ENCODE peak calls at places on chromosomes 1 and 21, in eight cellular contexts. T is heart right ventricle; L is left ventricle myocardium inferior; S is Panc1; X is bronchial epithelial cell; Z is CD8-positive, alpha-beta T cell; Q is sigmoid colon; O is upper lobe of right lung. R is an unnamed sample.

GRCh38 chr21:35156293-35156976 is 107.3 kb upstream of the RUNX1 start:
- DNase-seq in S (no peak), X (no peak), Z (no peak), T (no peak), L (no peak), Q (no peak), O (no peak), R (no peak)

GRCh38 chr1:20552728-20553571 is 577 bp downstream of the FAM43B start:
- DNase-seq in Q (no peak), O (no peak), Z (no peak), T (peak), L (no peak), X (no peak), S (no peak), R (no peak)

GRCh38 chr21:36854391-36854790 is 112.1 kb downstream of the HLCS start:
- DNase-seq in Z (no peak), X (peak), S (no peak), T (no peak), Q (no peak), O (no peak), L (no peak), R (no peak)

GRCh38 chr1:21899972-21900371 is 37.1 kb downstream of the HSPG2 start:
- DNase-seq in Q (no peak), S (no peak), Z (no peak), X (no peak), L (peak), T (no peak), O (no peak), R (no peak)

GRCh38 chr21:35163381-35163780 is 114.3 kb upstream of the RUNX1 start:
- DNase-seq in X (peak), T (no peak), Q (no peak), L (no peak), Z (no peak), O (no peak), S (no peak), R (no peak)

GRCh38 chr1:36534711-36535412 is 52.1 kb upstream of the CSF3R start:
- DNase-seq in T (no peak), O (no peak), L (no peak), X (no peak), Q (peak), Z (no peak), S (no peak), R (no peak)

GRCh38 chr1:228792601-228793000 is 57.3 kb downstream of the RHOU start:
- DNase-seq in Q (no peak), X (no peak), L (no peak), Z (no peak), T (no peak), O (no peak), S (no peak), R (no peak)

GRCh38 chr1:48750089-48750488 is 26.6 kb downstream of the BEND5 start:
- DNase-seq in Z (no peak), S (no peak), T (no peak), Q (no peak), L (no peak), O (no peak), X (no peak), R (no peak)

GRCh38 chr1:170461362-170461761 is 70.6 kb upstream of the GORAB start:
- DNase-seq in T (no peak), S (no peak), X (no peak), Z (no peak), O (no peak), L (no peak), Q (no peak), R (no peak)

GRCh38 chr1:8742022-8742924 is 75.2 kb downstream of the RERE start:
- DNase-seq in O (no peak), Z (no peak), Q (no peak), X (no peak), T (no peak), S (no peak), L (no peak), R (no peak)

GRCh38 chr1:65467536-65467935 is 47.1 kb downstream of the LEPR start:
- DNase-seq in S (peak), Q (no peak), L (no peak), X (peak), T (no peak), Z (no peak), O (no peak), R (no peak)

GRCh38 chr1:153968000-153968363 is 280 bp downstream of the CREB3L4 start:
- DNase-seq in T (no peak), Z (no peak), L (no peak), Q (no peak), S (no peak), O (peak), X (no peak), R (no peak)

GRCh38 chr1:212291505-212292134 is 6.4 kb downstream of the PPP2R5A start:
- DNase-seq in T (no peak), X (peak), L (no peak), O (no peak), S (no peak), Q (no peak), Z (no peak), R (no peak)

GRCh38 chr1:40451238-40451585 is 936 bp downstream of the ZFP69B start:
- DNase-seq in Q (no peak), X (peak), T (no peak), O (no peak), Z (no peak), L (no peak), S (no peak), R (no peak)

GRCh38 chr1:40454873-40455272 is 4.6 kb downstream of the ZFP69B start:
- DNase-seq in Q (no peak), O (no peak), X (no peak), S (no peak), L (no peak), Z (no peak), T (no peak), R (no peak)

GRCh38 chr1:40450491-40451237 is 388 bp downstream of the ZFP69B start:
- DNase-seq in L (no peak), X (peak), Q (no peak), T (no peak), Z (peak), S (peak), O (no peak), R (no peak)

GRCh38 chr1:40449684-40450490 is at the start of gene ZFP69B:
- DNase-seq in Z (peak), S (peak), L (peak), T (peak), Q (peak), O (peak), X (peak), R (peak)
- TF ChIP-seq CTCF in Z (no peak), S (no peak), L (no peak), T (no peak), Q (no peak), O (peak), X (peak), R (no peak)

GRCh38 chr1:169368406-169368769 is 393 bp downstream of the BLZF1 start:
- DNase-seq in S (no peak), X (peak), T (no peak), L (no peak), Z (peak), Q (no peak), O (no peak), R (no peak)

GRCh38 chr1:169371400-169371799 is 3.4 kb downstream of the BLZF1 start:
- DNase-seq in S (no peak), X (no peak), O (no peak), Q (no peak), T (no peak), Z (no peak), L (no peak), R (no peak)

GRCh38 chr1:169367096-169367685 is 406 bp downstream of the NME7 start:
- DNase-seq in O (no peak), Q (no peak), S (no peak), T (no peak), Z (no peak), X (no peak), L (no peak), R (no peak)

GRCh38 chr1:169364948-169365347 is 2.6 kb downstream of the NME7 start:
- DNase-seq in Q (no peak), T (no peak), L (no peak), X (peak), O (no peak), Z (no peak), S (no peak), R (no peak)

GRCh38 chr1:169367686-169368405 is at the start of the genes BLZF1 and NME7:
- DNase-seq in Q (peak), S (peak), X (peak), T (peak), L (peak), Z (peak), O (peak), R (peak)
- H3K4me3 ChIP-seq in Q (peak), S (peak), X (peak), T (peak), L (peak), Z (peak), O (peak), R (peak)

GRCh38 chr1:62905872-62906271 is 121.9 kb downstream of the ATG4C start:
- DNase-seq in Q (no peak), O (no peak), T (no peak), L (no peak), X (no peak), S (no peak), Z (no peak), R (no peak)

GRCh38 chr1:62905309-62905708 is 121.4 kb downstream of the ATG4C start:
- DNase-seq in L (no peak), S (no peak), O (no peak), Q (no peak), X (no peak), Z (no peak), T (no peak), R (no peak)

GRCh38 chr1:62908168-62908567 is 124.2 kb downstream of the ATG4C start:
- DNase-seq in T (no peak), Q (no peak), S (no peak), X (no peak), Z (no peak), O (no peak), L (no peak), R (no peak)

GRCh38 chr1:62904537-62904936 is 120.6 kb downstream of the ATG4C start:
- DNase-seq in T (no peak), L (no peak), S (no peak), O (no peak), Q (no peak), Z (no peak), X (no peak), R (no peak)

GRCh38 chr1:62906428-62906886 is 122.5 kb downstream of the ATG4C start:
- DNase-seq in Z (no peak), X (peak), O (no peak), L (no peak), Q (no peak), S (no peak), T (no peak), R (peak)
- TF ChIP-seq CTCF in Z (no peak), X (peak), O (peak), L (peak), Q (no peak), S (peak), T (no peak), R (peak)

GRCh38 chr21:46099476-46099875 is 1.6 kb downstream of the COL6A2 start:
- DNase-seq in X (no peak), S (no peak), L (peak), Q (peak), Z (peak), T (peak), O (peak), R (no peak)
- H3K4me3 ChIP-seq in X (no peak), S (no peak), L (peak), Q (peak), Z (no peak), T (peak), O (peak), R (no peak)

GRCh38 chr1:34696230-34696629 is 58.6 kb upstream of the GJB5 start:
- DNase-seq in Z (peak), S (no peak), Q (no peak), O (no peak), L (no peak), T (no peak), X (peak), R (no peak)
- TF ChIP-seq CTCF in Z (no peak), S (no peak), Q (no peak), O (no peak), L (no peak), T (no peak), X (peak), R (no peak)

R was measured in retinal pigment epithelial cell.